ENCODE peak calls at places on chromosomes 6 and 20, in eight cellular contexts. One of them, this sample, is unnamed.

GRCh38 chr6:119172813-119173212 is 94.3 kb upstream of the FAM184A start:
- ATAC-seq in omental fat pad: no peak
- ATAC-seq in stimulated activated naive B cell treated with anti-CD40 and anti-IgM and Interleukin-4, amounts not matched to agents 10 μg/mL and 1 μg/mL and 100 μg/mL, for 72 hours: no peak
- ATAC-seq in heart right ventricle: no peak
- ATAC-seq in sciatic nerve: peak
- ATAC-seq in right cardiac atrium: no peak
- ATAC-seq in central memory CD8-positive, alpha-beta T cell: no peak
- ATAC-seq in Right ventricle myocardium superior: no peak
- ATAC-seq in this sample: no peak

GRCh38 chr6:113194090-113194489 is 663.1 kb upstream of the MARCKS start:
- ATAC-seq in stimulated activated naive B cell treated with anti-CD40 and anti-IgM and Interleukin-4, amounts not matched to agents 10 μg/mL and 1 μg/mL and 100 μg/mL, for 72 hours: no peak
- ATAC-seq in heart right ventricle: no peak
- ATAC-seq in right cardiac atrium: no peak
- ATAC-seq in omental fat pad: no peak
- ATAC-seq in central memory CD8-positive, alpha-beta T cell: no peak
- ATAC-seq in sciatic nerve: no peak
- ATAC-seq in Right ventricle myocardium superior: no peak
- ATAC-seq in this sample: no peak

GRCh38 chr20:53879048-53879684 is 191.2 kb downstream of the BCAS1 start:
- ATAC-seq in heart right ventricle: no peak
- ATAC-seq in Right ventricle myocardium superior: no peak
- ATAC-seq in omental fat pad: no peak
- ATAC-seq in sciatic nerve: peak
- ATAC-seq in stimulated activated naive B cell treated with anti-CD40 and anti-IgM and Interleukin-4, amounts not matched to agents 10 μg/mL and 1 μg/mL and 100 μg/mL, for 72 hours: no peak
- ATAC-seq in central memory CD8-positive, alpha-beta T cell: no peak
- ATAC-seq in right cardiac atrium: no peak
- ATAC-seq in this sample: no peak

GRCh38 chr6:169714178-169714577 is 10.1 kb downstream of the PHF10 start:
- ATAC-seq in Right ventricle myocardium superior: no peak
- ATAC-seq in stimulated activated naive B cell treated with anti-CD40 and anti-IgM and Interleukin-4, amounts not matched to agents 10 μg/mL and 1 μg/mL and 100 μg/mL, for 72 hours: no peak
- ATAC-seq in central memory CD8-positive, alpha-beta T cell: no peak
- ATAC-seq in omental fat pad: no peak
- ATAC-seq in heart right ventricle: no peak
- ATAC-seq in right cardiac atrium: no peak
- ATAC-seq in sciatic nerve: no peak
- ATAC-seq in this sample: no peak

GRCh38 chr6:20173833-20174796 is 38.2 kb downstream of the MBOAT1 start:
- ATAC-seq in central memory CD8-positive, alpha-beta T cell: peak
- ATAC-seq in Right ventricle myocardium superior: peak
- ATAC-seq in right cardiac atrium: no peak
- ATAC-seq in heart right ventricle: peak
- ATAC-seq in stimulated activated naive B cell treated with anti-CD40 and anti-IgM and Interleukin-4, amounts not matched to agents 10 μg/mL and 1 μg/mL and 100 μg/mL, for 72 hours: peak
- ATAC-seq in omental fat pad: no peak
- ATAC-seq in sciatic nerve: peak
- ATAC-seq in this sample: peak

GRCh38 chr6:13593103-13593502 is 18.7 kb downstream of the SIRT5 start:
- ATAC-seq in right cardiac atrium: no peak
- ATAC-seq in Right ventricle myocardium superior: no peak
- ATAC-seq in central memory CD8-positive, alpha-beta T cell: no peak
- ATAC-seq in heart right ventricle: no peak
- ATAC-seq in omental fat pad: no peak
- ATAC-seq in sciatic nerve: no peak
- ATAC-seq in stimulated activated naive B cell treated with anti-CD40 and anti-IgM and Interleukin-4, amounts not matched to agents 10 μg/mL and 1 μg/mL and 100 μg/mL, for 72 hours: no peak
- ATAC-seq in this sample: no peak

GRCh38 chr6:37622639-37623038 is 75.0 kb downstream of the MDGA1 start:
- ATAC-seq in sciatic nerve: no peak
- ATAC-seq in right cardiac atrium: no peak
- ATAC-seq in omental fat pad: no peak
- ATAC-seq in stimulated activated naive B cell treated with anti-CD40 and anti-IgM and Interleukin-4, amounts not matched to agents 10 μg/mL and 1 μg/mL and 100 μg/mL, for 72 hours: peak
- ATAC-seq in Right ventricle myocardium superior: no peak
- ATAC-seq in heart right ventricle: no peak
- ATAC-seq in central memory CD8-positive, alpha-beta T cell: no peak
- ATAC-seq in this sample: no peak

GRCh38 chr6:130161627-130162404 is 60.9 kb downstream of the SAMD3 start:
- ATAC-seq in heart right ventricle: peak
- ATAC-seq in central memory CD8-positive, alpha-beta T cell: peak
- ATAC-seq in omental fat pad: no peak
- ATAC-seq in sciatic nerve: no peak
- ATAC-seq in right cardiac atrium: peak
- ATAC-seq in Right ventricle myocardium superior: peak
- ATAC-seq in stimulated activated naive B cell treated with anti-CD40 and anti-IgM and Interleukin-4, amounts not matched to agents 10 μg/mL and 1 μg/mL and 100 μg/mL, for 72 hours: peak
- ATAC-seq in this sample: peak

GRCh38 chr20:50321797-50322480 is 131.3 kb downstream of the CEBPB start:
- ATAC-seq in sciatic nerve: peak
- ATAC-seq in central memory CD8-positive, alpha-beta T cell: no peak
- ATAC-seq in omental fat pad: peak
- ATAC-seq in stimulated activated naive B cell treated with anti-CD40 and anti-IgM and Interleukin-4, amounts not matched to agents 10 μg/mL and 1 μg/mL and 100 μg/mL, for 72 hours: no peak
- ATAC-seq in Right ventricle myocardium superior: no peak
- ATAC-seq in right cardiac atrium: peak
- ATAC-seq in heart right ventricle: peak
- ATAC-seq in this sample: no peak

GRCh38 chr6:43469947-43470346 is 7.4 kb upstream of the TJAP1 start:
- ATAC-seq in omental fat pad: no peak
- ATAC-seq in central memory CD8-positive, alpha-beta T cell: no peak
- ATAC-seq in heart right ventricle: no peak
- ATAC-seq in right cardiac atrium: no peak
- ATAC-seq in sciatic nerve: no peak
- ATAC-seq in stimulated activated naive B cell treated with anti-CD40 and anti-IgM and Interleukin-4, amounts not matched to agents 10 μg/mL and 1 μg/mL and 100 μg/mL, for 72 hours: peak
- ATAC-seq in Right ventricle myocardium superior: no peak
- ATAC-seq in this sample: no peak

This sample was measured in gastroesophageal sphincter.